ENCODE peak calls at places on chromosomes 5 and 9, in eight cellular contexts. W is AG10803; B is fibroblast of the conjunctiva; G is WERI-Rb-1; T is iris pigment epithelial cell; R is stimulated activated CD4-positive, alpha-beta T cell treated with anti-CD3 and anti-CD28 coated beads, Interleukin-12 subunit alpha, Interleukin-12 subunit beta, amount 100 ng/mL, for 48 hours; N is NCI-H82; X is PC-9. Y is an unnamed sample.
A peak's percentile ranks its signal among the peaks of the same experiment; 100 is the strongest.

GRCh38 chr5:141510850-141511718 is 22.2 kb downstream of the PCDHGC5 start:
- DNase-seq in W (no peak), B (no peak), G (no peak), T (no peak), R (no peak), N (no peak), X (no peak), Y (no peak)

GRCh38 chr5:84131372-84131771 is 253.3 kb downstream of the EDIL3 start:
- DNase-seq in W (no peak), B (no peak), G (peak; percentile 44), T (peak; percentile 2), R (no peak), N (peak; percentile 79), X (no peak), Y (no peak)

GRCh38 chr9:16601991-16602390 is 268.5 kb downstream of the BNC2 start:
- DNase-seq in W (no peak), B (no peak), G (no peak), T (no peak), R (no peak), N (no peak), X (no peak), Y (no peak)

GRCh38 chr5:1897386-1897785 is 14.7 kb upstream of the IRX4 start:
- DNase-seq in W (no peak), B (no peak), G (no peak), T (no peak), R (no peak), N (no peak), X (no peak), Y (no peak)

GRCh38 chr5:61055434-61056006 is 106.7 kb downstream of the SMIM15 start:
- DNase-seq in W (peak; percentile 58), B (peak; percentile 53), G (no peak), T (peak; percentile 68), R (no peak), N (peak; percentile 47), X (no peak), Y (peak; percentile 47)

GRCh38 chr5:137747848-137748247 is 6.3 kb downstream of the HNRNPA0 start:
- DNase-seq in W (no peak), B (no peak), G (no peak), T (no peak), R (no peak), N (no peak), X (no peak), Y (no peak)

GRCh38 chr5:82593481-82593880 is 315.3 kb upstream of the RPS23 start:
- DNase-seq in W (peak; percentile 4), B (peak; percentile 12), G (no peak), T (peak; percentile 71), R (no peak), N (no peak), X (no peak), Y (peak; percentile 54)

GRCh38 chr5:96528262-96528661 is 95.2 kb upstream of the PCSK1 start:
- DNase-seq in W (no peak), B (no peak), G (no peak), T (no peak), R (no peak), N (peak; percentile 41), X (no peak), Y (no peak)

GRCh38 chr5:655406-655805 is 37.7 kb downstream of the TPPP start:
- DNase-seq in W (no peak), B (no peak), G (no peak), T (no peak), R (no peak), N (no peak), X (no peak), Y (no peak)

GRCh38 chr9:113963017-113963620 is 87.0 kb downstream of the ZNF618 start:
- DNase-seq in W (peak; percentile 44), B (no peak), G (peak; percentile 67), T (peak; percentile 60), R (peak; percentile 17), N (peak; percentile 72), X (no peak), Y (no peak)

GRCh38 chr5:168350315-168350714 is 58.9 kb downstream of the WWC1 start:
- DNase-seq in W (no peak), B (no peak), G (no peak), T (no peak), R (no peak), N (no peak), X (no peak), Y (no peak)

GRCh38 chr5:39980056-39980455 is 555.3 kb upstream of the DAB2 start:
- DNase-seq in W (no peak), B (no peak), G (no peak), T (peak; percentile 27), R (no peak), N (no peak), X (no peak), Y (no peak)

GRCh38 chr9:109956811-109957440 is 176.9 kb downstream of the PALM2AKAP2 start:
- DNase-seq in W (peak; percentile 33), B (no peak), G (no peak), T (no peak), R (no peak), N (no peak), X (no peak), Y (no peak)

GRCh38 chr9:15873573-15874177 is 320.8 kb downstream of the CCDC171 start:
- DNase-seq in W (peak; percentile 66), B (peak; percentile 65), G (no peak), T (peak; percentile 75), R (no peak), N (peak; percentile 59), X (no peak), Y (peak; percentile 71)

GRCh38 chr9:130265431-130266235 is at the start of gene HMCN2:
- DNase-seq in W (no peak), B (no peak), G (peak; percentile 51), T (peak; percentile 27), R (no peak), N (peak; percentile 37), X (no peak), Y (no peak)

GRCh38 chr9:36091028-36091953 is 45.2 kb upstream of the GLIPR2 start:
- DNase-seq in W (peak; percentile 82), B (no peak), G (no peak), T (peak; percentile 86), R (no peak), N (no peak), X (no peak), Y (peak; percentile 70)

GRCh38 chr9:36470891-36471290 is 70.8 kb upstream of the RNF38 start:
- DNase-seq in W (peak; percentile 66), B (peak; percentile 29), G (no peak), T (peak; percentile 81), R (peak; percentile 42), N (no peak), X (peak; percentile 35), Y (no peak)

GRCh38 chr5:91521313-91521712 is 138.2 kb upstream of the ARRDC3 start:
- DNase-seq in W (no peak), B (no peak), G (no peak), T (peak; percentile 15), R (no peak), N (no peak), X (no peak), Y (no peak)

GRCh38 chr9:127608104-127608966 is 3.7 kb upstream of the STXBP1 start:
- DNase-seq in W (no peak), B (no peak), G (peak; percentile 99), T (peak; percentile 33), R (peak; percentile 75), N (peak; percentile 95), X (peak; percentile 88), Y (no peak)

GRCh38 chr9:98890256-98890655 is 53.5 kb upstream of the COL15A1 start:
- DNase-seq in W (no peak), B (no peak), G (no peak), T (no peak), R (no peak), N (no peak), X (no peak), Y (no peak)

GRCh38 chr5:175830586-175831300 is 40.6 kb upstream of the CPLX2 start:
- DNase-seq in W (no peak), B (no peak), G (no peak), T (peak; percentile 4), R (no peak), N (no peak), X (no peak), Y (no peak)

GRCh38 chr5:145867806-145868205 is 5.0 kb downstream of the GRXCR2 start:
- DNase-seq in W (no peak), B (no peak), G (no peak), T (peak; percentile 31), R (no peak), N (no peak), X (no peak), Y (no peak)

GRCh38 chr9:105415344-105415980 is 32.4 kb upstream of the FSD1L start:
- DNase-seq in W (peak; percentile 34), B (peak; percentile 22), G (peak; percentile 75), T (peak; percentile 23), R (peak; percentile 30), N (peak; percentile 84), X (peak; percentile 45), Y (peak; percentile 37)

GRCh38 chr5:6333182-6333905 is 45.0 kb downstream of the MED10 start:
- DNase-seq in W (no peak), B (no peak), G (no peak), T (no peak), R (no peak), N (no peak), X (no peak), Y (no peak)

GRCh38 chr9:127921592-127922120 is 4.8 kb upstream of the ST6GALNAC4 start:
- DNase-seq in W (no peak), B (no peak), G (peak; percentile 71), T (peak; percentile 34), R (no peak), N (peak; percentile 62), X (peak; percentile 68), Y (no peak)

GRCh38 chr5:140408750-140409241 is 7.2 kb downstream of the ANKHD1 start:
- DNase-seq in W (no peak), B (no peak), G (no peak), T (no peak), R (no peak), N (no peak), X (no peak), Y (no peak)

GRCh38 chr5:539469-540214 is 15.4 kb upstream of the SLC9A3 start:
- DNase-seq in W (no peak), B (no peak), G (no peak), T (no peak), R (no peak), N (no peak), X (no peak), Y (no peak)

GRCh38 chr5:42881416-42882109 is 69.9 kb upstream of the SELENOP start:
- DNase-seq in W (no peak), B (no peak), G (no peak), T (no peak), R (no peak), N (no peak), X (no peak), Y (no peak)

GRCh38 chr5:145811834-145812625 is 23.1 kb downstream of the PRELID2 start:
- DNase-seq in W (peak; percentile 61), B (peak; percentile 54), G (peak; percentile 35), T (peak; percentile 72), R (no peak), N (peak; percentile 10), X (no peak), Y (no peak)

GRCh38 chr5:88880196-88880595 is 2.8 kb downstream of the MEF2C start:
- DNase-seq in W (no peak), B (no peak), G (no peak), T (no peak), R (no peak), N (no peak), X (no peak), Y (no peak)

GRCh38 chr9:17906204-17906840 is 327.5 kb downstream of the SH3GL2 start:
- DNase-seq in W (no peak), B (no peak), G (peak; percentile 31), T (peak; percentile 3), R (no peak), N (peak; percentile 24), X (no peak), Y (no peak)

GRCh38 chr5:14750712-14751111 is 86.2 kb downstream of the OTULIN start:
- DNase-seq in W (no peak), B (no peak), G (no peak), T (no peak), R (no peak), N (peak; percentile 33), X (no peak), Y (no peak)

GRCh38 chr9:18861599-18862546 is 171.1 kb downstream of the SAXO1 start:
- DNase-seq in W (peak; percentile 83), B (no peak), G (no peak), T (peak; percentile 65), R (no peak), N (no peak), X (no peak), Y (peak; percentile 68)

GRCh38 chr5:111495159-111495558 is 17.2 kb downstream of the STARD4 start:
- DNase-seq in W (no peak), B (no peak), G (no peak), T (no peak), R (no peak), N (peak; percentile 67), X (no peak), Y (no peak)